ENCODE peak calls at places on chromosomes 1 and 21, in four cellular contexts. J is A549, X is GM12878, A is SK-N-SH. M is an unnamed sample.

GRCh38 chr1:75791022-75791421 is 5.0 kb downstream of the RABGGTB start:
- DNase-seq in A (no peak), X (no peak), J (no peak), M (no peak)

GRCh38 chr21:46157396-46157986 is 2.1 kb upstream of the FTCD start:
- DNase-seq in J (no peak), X (no peak), A (no peak), M (no peak)

GRCh38 chr1:232303221-232303620 is 326.7 kb downstream of the SIPA1L2 start:
- DNase-seq in A (no peak), J (no peak), X (no peak), M (no peak)

GRCh38 chr21:35399002-35399401 is 349.9 kb upstream of the RUNX1 start:
- DNase-seq in X (no peak), A (no peak), J (no peak), M (no peak)

GRCh38 chr1:203278885-203279406 is 26.4 kb upstream of the BTG2 start:
- DNase-seq in J (no peak), X (no peak), A (no peak), M (no peak)

GRCh38 chr1:53553734-53554509 is 94.7 kb downstream of the DMRTB1 start:
- DNase-seq in J (no peak), A (peak; percentile 17), X (no peak), M (no peak)

GRCh38 chr1:27623327-27624212 is 11.4 kb downstream of the FGR start:
- DNase-seq in A (no peak), X (no peak), J (no peak), M (no peak)

GRCh38 chr1:203461717-203462116 is 13.9 kb upstream of the PRELP start:
- DNase-seq in X (no peak), J (no peak), A (no peak), M (no peak)

GRCh38 chr1:247110627-247111258 is 6.6 kb upstream of the ZNF669 start:
- DNase-seq in X (no peak), A (no peak), J (no peak), M (no peak)

GRCh38 chr1:4585216-4585615 is 69.2 kb upstream of the AJAP1 start:
- DNase-seq in A (peak; percentile 50), X (no peak), J (peak; percentile 29), M (no peak)

GRCh38 chr1:21904725-21905520 is 32.2 kb downstream of the HSPG2 start:
- DNase-seq in X (no peak), A (no peak), J (no peak), M (no peak)
- TF ChIP-seq PBX3 in X (no peak), A (no peak), J (no peak), M (no peak)

GRCh38 chr1:192764675-192765074 is 44.2 kb upstream of the RGS2 start:
- DNase-seq in X (no peak), A (no peak), J (no peak), M (no peak)

GRCh38 chr1:192766009-192766625 is 42.7 kb upstream of the RGS2 start:
- DNase-seq in A (no peak), J (no peak), X (no peak), M (no peak)

GRCh38 chr1:192762265-192762664 is 46.6 kb upstream of the RGS2 start:
- DNase-seq in A (no peak), X (no peak), J (no peak), M (no peak)

GRCh38 chr1:192763243-192763642 is 45.6 kb upstream of the RGS2 start:
- DNase-seq in X (no peak), J (no peak), A (no peak), M (no peak)

DNA sequence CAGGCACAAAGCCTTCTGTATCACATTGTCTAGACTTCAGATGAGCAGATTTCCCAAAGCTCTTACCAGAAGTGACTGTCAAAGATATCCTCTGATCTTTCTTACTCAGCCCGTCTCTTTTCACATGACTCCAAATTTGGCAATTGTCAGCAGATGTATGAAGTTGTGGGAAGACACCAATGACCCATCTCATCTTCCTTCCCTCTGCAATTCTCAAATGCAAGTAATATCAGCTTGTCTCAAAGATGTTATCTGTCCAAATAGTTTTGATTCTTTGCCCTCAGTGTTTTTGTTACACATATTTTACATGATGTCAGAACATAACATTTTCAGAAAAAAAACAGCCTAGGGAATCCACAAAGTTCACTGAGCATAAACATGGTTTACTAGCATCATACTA is 45.1 kb upstream of the RGS2 start:
- DNase-seq in J (no peak), X (no peak), A (no peak), M (no peak)
- TF ChIP-seq PBX3 in J (no peak), X (no peak), A (peak; percentile 59), M (no peak)

GRCh38 chr1:236888126-236888525 is 93.0 kb downstream of the MTR start:
- DNase-seq in A (no peak), X (no peak), J (no peak), M (no peak)
- TF ChIP-seq PBX3 in A (no peak), X (no peak), J (no peak), M (no peak)

GRCh38 chr1:50936321-50936720 is 23.7 kb downstream of the FAF1 start:
- DNase-seq in A (no peak), X (no peak), J (no peak), M (no peak)
- TF ChIP-seq PBX3 in A (no peak), X (no peak), J (no peak), M (no peak)

GRCh38 chr21:38542263-38542662 is 44.0 kb upstream of the ERG start:
- DNase-seq in A (no peak), X (no peak), J (no peak), M (no peak)
- TF ChIP-seq PBX3 in A (no peak), X (no peak), J (no peak), M (no peak)

GRCh38 chr21:37423103-37423502 is 56.5 kb downstream of the DYRK1A start:
- DNase-seq in A (no peak), J (no peak), X (no peak), M (no peak)
- TF ChIP-seq PBX3 in A (no peak), J (no peak), X (no peak), M (no peak)